ENCODE peak calls at places on chromosomes 6 and 20, in ten cellular contexts. U is neuronal stem cell, L is RWPE2, H is transverse colon, S is right atrium auricular region, W is ovary, N is hepatocyte, X is left lung, D is NT2/D1, Y is Peyer's patch. B is an unnamed sample. For H3K4me1, the result is how much of the 10 kb centered on the place peaks cover.

GRCh38 chr6:24287239-24287638 is 70.6 kb downstream of the DCDC2 start:
- DNase-seq in U (no peak), L (no peak), H (no peak), S (no peak), W (no peak), N (no peak), X (no peak), D (no peak), Y (no peak), B (no peak)

GRCh38 chr20:44850272-44850671 is 35.2 kb upstream of the YWHAB start:
- DNase-seq in U (no peak), L (no peak), H (peak), S (no peak), W (no peak), N (no peak), X (no peak), D (no peak), Y (no peak), B (no peak)

GRCh38 chr6:3798211-3798909 is 46.8 kb upstream of the PXDC1 start:
- DNase-seq in U (no peak), L (no peak), H (no peak), S (no peak), W (no peak), N (no peak), X (peak), D (no peak), Y (no peak), B (no peak)

GRCh38 chr6:5302995-5303622 is 41.8 kb downstream of the FARS2 start:
- DNase-seq in U (peak), L (peak), H (peak), S (no peak), W (no peak), N (peak), X (peak), D (peak), Y (peak), B (peak)

GRCh38 chr20:62158088-62158400 is 14.5 kb downstream of the SS18L1 start:
- DNase-seq in U (no peak), L (peak), H (no peak), S (no peak), W (no peak), N (no peak), X (no peak), D (no peak), Y (no peak), B (no peak)

GRCh38 chr6:153872946-153873345 is 166.1 kb upstream of the OPRM1 start:
- DNase-seq in U (no peak), L (no peak), H (no peak), S (no peak), W (no peak), N (no peak), X (peak), D (no peak), Y (no peak), B (no peak)

GRCh38 chr6:56062856-56063255 is 184.5 kb downstream of the COL21A1 start:
- DNase-seq in U (no peak), L (no peak), H (no peak), S (no peak), W (no peak), N (no peak), X (no peak), D (no peak), Y (no peak), B (no peak)

GRCh38 chr6:116410945-116411623 is 40.3 kb downstream of the DSE start:
- DNase-seq in U (no peak), L (no peak), H (no peak), S (no peak), W (no peak), N (peak), X (no peak), D (no peak), Y (no peak), B (no peak)

GRCh38 chr6:124269733-124270132 is 466.1 kb downstream of the NKAIN2 start:
- DNase-seq in U (no peak), L (no peak), H (no peak), S (no peak), W (no peak), N (no peak), X (no peak), D (no peak), Y (no peak), B (no peak)

GRCh38 chr6:115071962-115072361 is 729.1 kb upstream of the HS3ST5 start:
- DNase-seq in U (no peak), L (no peak), H (no peak), S (no peak), W (no peak), N (no peak), X (no peak), D (no peak), Y (no peak), B (no peak)

GRCh38 chr6:7727951-7728854 is 2.3 kb downstream of the BMP6 start:
- DNase-seq in U (peak), L (no peak), H (peak), S (no peak), W (peak), N (peak), X (no peak), D (no peak), Y (no peak), B (no peak)

GRCh38 chr6:159691133-159691962 is 1.7 kb downstream of the SOD2 start:
- DNase-seq in U (no peak), L (no peak), H (no peak), S (no peak), W (no peak), N (peak), X (no peak), D (no peak), Y (no peak), B (peak)

GRCh38 chr6:126312013-126312665 is 27.8 kb upstream of the CENPW start:
- DNase-seq in U (no peak), L (no peak), H (no peak), S (no peak), W (no peak), N (peak), X (no peak), D (no peak), Y (no peak), B (no peak)

GRCh38 chr20:50305636-50306477 is 115.2 kb downstream of the CEBPB start:
- DNase-seq in U (no peak), L (peak), H (peak), S (no peak), W (peak), N (peak), X (no peak), D (no peak), Y (peak), B (no peak)

GRCh38 chr6:125868252-125868651 is 77.5 kb downstream of the NCOA7 start:
- DNase-seq in U (no peak), L (no peak), H (no peak), S (no peak), W (no peak), N (no peak), X (no peak), D (no peak), Y (no peak), B (no peak)

GRCh38 chr20:63071541-63072181 is 64.9 kb upstream of the BHLHE23 start:
- DNase-seq in U (no peak), L (peak), H (no peak), S (no peak), W (peak), N (no peak), X (peak), D (peak), Y (no peak), B (no peak)

GRCh38 chr6:9025796-9026195 is 590.5 kb upstream of the SLC35B3 start:
- DNase-seq in U (no peak), L (no peak), H (no peak), S (no peak), W (no peak), N (no peak), X (no peak), D (no peak), Y (no peak), B (no peak)

DNA sequence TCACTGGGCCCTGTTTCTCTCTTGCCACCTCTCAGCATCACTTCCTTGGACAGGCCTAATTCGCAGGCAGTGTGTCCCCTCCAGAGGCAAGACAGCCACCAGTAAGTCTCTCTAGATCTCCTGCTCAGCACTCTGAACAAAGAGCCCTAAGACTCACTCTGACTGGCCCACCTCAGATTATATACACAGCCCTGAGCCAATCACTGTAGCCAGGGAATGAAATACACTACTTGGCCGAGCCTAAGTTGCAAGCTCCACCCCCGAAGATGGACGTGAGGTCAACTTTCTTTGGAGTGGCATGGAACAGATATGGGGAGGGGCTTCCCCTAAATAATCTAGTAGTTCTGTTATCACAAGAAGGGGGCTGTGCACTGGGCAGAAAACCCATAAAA is 4.1 kb downstream of the BPI start:
- DNase-seq in U (no peak), L (no peak), H (no peak), S (no peak), W (no peak), N (no peak), X (no peak), D (no peak), Y (no peak), B (no peak)
- H3K4me1 ChIP-seq in U (under half), L (under half), H (under half), S (under half), W (under half), N (under half), X (under half), D (under half), Y (under half), B (under half)

GRCh38 chr20:56383334-56383733 is 8.7 kb downstream of the AURKA start:
- DNase-seq in U (no peak), L (no peak), H (no peak), S (no peak), W (no peak), N (no peak), X (no peak), D (no peak), Y (no peak), B (no peak)
- H3K4me3 ChIP-seq in U (no peak), L (no peak), H (no peak), S (no peak), W (no peak), N (no peak), X (no peak), D (no peak), Y (no peak), B (no peak)

GRCh38 chr6:366972-367794 is 24.4 kb upstream of the IRF4 start:
- DNase-seq in U (no peak), L (peak), H (no peak), S (no peak), W (no peak), N (no peak), X (no peak), D (no peak), Y (peak), B (no peak)
- H3K4me1 ChIP-seq in U (under half), L (under half), H (under half), S (under half), W (under half), N (under half), X (under half), D (under half), Y (under half), B (under half)

DNA sequence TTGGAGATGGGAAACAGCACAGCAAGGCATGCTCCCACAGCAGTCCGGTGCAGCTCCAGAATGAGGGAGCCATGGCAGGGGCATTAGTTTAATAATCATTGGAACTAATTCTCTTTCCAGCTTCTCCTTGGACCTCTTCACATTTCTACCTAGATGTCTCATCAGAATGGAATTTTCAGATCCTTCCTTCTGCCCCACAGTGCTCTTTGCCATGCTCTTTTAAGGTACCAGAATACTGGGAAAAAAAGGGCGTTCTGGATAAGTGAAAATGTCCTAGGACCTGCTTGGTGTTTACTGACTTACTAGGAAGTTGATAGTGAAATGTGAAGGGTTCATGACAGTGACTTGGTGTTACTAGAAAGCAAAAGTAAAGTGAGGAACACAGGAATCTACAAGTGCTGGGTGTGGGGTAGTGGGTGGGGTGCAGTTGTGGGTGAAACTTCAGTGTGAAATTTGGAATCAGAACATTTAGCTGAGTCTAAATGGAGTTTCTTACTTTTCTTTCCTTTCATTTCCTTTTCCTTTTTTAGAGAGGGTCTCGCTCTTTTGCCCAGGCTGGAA is 207.1 kb downstream of the ARID1B start:
- DNase-seq in U (no peak), L (no peak), H (no peak), S (no peak), W (no peak), N (no peak), X (no peak), D (no peak), Y (no peak), B (no peak)
- H3K4me3 ChIP-seq in U (no peak), L (no peak), H (no peak), S (no peak), W (no peak), N (no peak), X (no peak), D (no peak), Y (no peak), B (no peak)

B was measured in naive thymus-derived CD4-positive, alpha-beta T cell.